ENCODE peak calls at places on chromosome 20, in four cellular contexts. V, A, C and X are unnamed samples.

GRCh38 chr20:6566821-6567220 is 200.7 kb upstream of the BMP2 start:
- DNase-seq in C (peak), A (no peak), V (peak), X (no peak)

GRCh38 chr20:35910254-35910653 is 44.0 kb downstream of the SCAND1 start:
- DNase-seq in V (no peak), C (no peak), A (no peak), X (no peak)

GRCh38 chr20:59933296-59933848 is at the start of gene SYCP2:
- DNase-seq in A (peak), C (no peak), V (peak), X (no peak)

GRCh38 chr20:34163316-34163715 is 51.3 kb upstream of the EIF2S2 start:
- DNase-seq in A (no peak), V (no peak), C (no peak), X (no peak)

GRCh38 chr20:57332105-57333089 is 2.8 kb downstream of the SPO11 start:
- DNase-seq in A (no peak), C (no peak), V (no peak), X (no peak)

GRCh38 chr20:41533537-41534136 is 84.5 kb downstream of the CHD6 start:
- DNase-seq in C (no peak), A (no peak), V (no peak), X (no peak)

GRCh38 chr20:41411458-41411857 is 44.8 kb upstream of the EMILIN3 start:
- DNase-seq in V (peak), C (no peak), A (no peak), X (no peak)

GRCh38 chr20:52496191-52496590 is 304.6 kb upstream of the ZFP64 start:
- DNase-seq in V (no peak), C (no peak), A (no peak), X (no peak)

GRCh38 chr20:24064092-24064491 is 75.5 kb upstream of the GGTLC1 start:
- DNase-seq in V (no peak), A (no peak), C (no peak), X (no peak)

GRCh38 chr20:45390931-45391330 is 12.8 kb upstream of the TP53TG5 start:
- DNase-seq in C (no peak), A (no peak), V (no peak), X (no peak)

GRCh38 chr20:50834599-50835005 is 39.7 kb downstream of the BCAS4 start:
- DNase-seq in A (no peak), C (peak), V (peak), X (no peak)

GRCh38 chr20:58891686-58892125 is 39.2 kb downstream of the GNAS start:
- DNase-seq in V (peak), A (no peak), C (no peak), X (no peak)

GRCh38 chr20:58514321-58515239 is 619 bp downstream of the APCDD1L start:
- DNase-seq in A (no peak), C (no peak), V (peak), X (no peak)

GRCh38 chr20:11894072-11894471 is 23.6 kb upstream of the BTBD3 start:
- DNase-seq in A (no peak), V (no peak), C (no peak), X (no peak)

GRCh38 chr20:5065489-5066383 is 54.0 kb downstream of the PCNA start:
- DNase-seq in A (no peak), C (peak), V (peak), X (no peak)

GRCh38 chr20:36886859-36887778 is 11.2 kb downstream of the TLDC2 start:
- DNase-seq in A (peak), V (peak), C (peak), X (peak)

GRCh38 chr20:59320850-59321631 is 20.6 kb downstream of the EDN3 start:
- DNase-seq in C (no peak), A (no peak), V (no peak), X (no peak)

GRCh38 chr20:6698056-6698455 is 69.4 kb upstream of the BMP2 start:
- DNase-seq in C (no peak), A (no peak), V (peak), X (no peak)

GRCh38 chr20:51487525-51488279 is 54.8 kb downstream of the NFATC2 start:
- DNase-seq in V (peak), C (peak), A (no peak), X (no peak)

GRCh38 chr20:58433759-58434158 is 44.7 kb downstream of the VAPB start:
- DNase-seq in A (no peak), V (peak), C (peak), X (no peak)

GRCh38 chr20:36173451-36173933 is 19.0 kb downstream of the EPB41L1 start:
- DNase-seq in C (no peak), A (no peak), V (peak), X (no peak)

GRCh38 chr20:58555078-58555765 is 40.0 kb upstream of the APCDD1L start:
- DNase-seq in A (no peak), C (peak), V (peak), X (no peak)

GRCh38 chr20:15419856-15420255 is 1082.4 kb upstream of the FLRT3 start:
- DNase-seq in C (no peak), A (no peak), V (no peak), X (no peak)

GRCh38 chr20:52083627-52084232 is 107.8 kb downstream of the ZFP64 start:
- DNase-seq in C (peak), A (peak), V (peak), X (no peak)

GRCh38 chr20:57658447-57659130 is 38.4 kb upstream of the ZBP1 start:
- DNase-seq in C (no peak), V (no peak), A (no peak), X (no peak)

GRCh38 chr20:51037499-51038110 is 14.7 kb upstream of the KCNG1 start:
- DNase-seq in V (no peak), C (no peak), A (no peak), X (no peak)

GRCh38 chr20:58875541-58876134 is 23.1 kb downstream of the GNAS start:
- DNase-seq in C (no peak), A (no peak), V (no peak), X (no peak)

GRCh38 chr20:20837574-20838021 is 125.2 kb upstream of the RALGAPA2 start:
- DNase-seq in V (peak), C (peak), A (no peak), X (no peak)

GRCh38 chr20:44748005-44748370 is 2.3 kb downstream of the KCNK15 start:
- DNase-seq in C (no peak), V (no peak), A (no peak), X (no peak)

GRCh38 chr20:39983655-39984054 is 705.4 kb downstream of the MAFB start:
- DNase-seq in A (no peak), C (no peak), V (no peak), X (no peak)

GRCh38 chr20:3092611-3093379 is 8.3 kb upstream of the AVP start:
- DNase-seq in A (peak), V (no peak), C (no peak), X (no peak)

GRCh38 chr20:5935384-5935783 is 14.9 kb downstream of the TRMT6 start:
- DNase-seq in V (no peak), C (no peak), A (no peak), X (no peak)

DNA sequence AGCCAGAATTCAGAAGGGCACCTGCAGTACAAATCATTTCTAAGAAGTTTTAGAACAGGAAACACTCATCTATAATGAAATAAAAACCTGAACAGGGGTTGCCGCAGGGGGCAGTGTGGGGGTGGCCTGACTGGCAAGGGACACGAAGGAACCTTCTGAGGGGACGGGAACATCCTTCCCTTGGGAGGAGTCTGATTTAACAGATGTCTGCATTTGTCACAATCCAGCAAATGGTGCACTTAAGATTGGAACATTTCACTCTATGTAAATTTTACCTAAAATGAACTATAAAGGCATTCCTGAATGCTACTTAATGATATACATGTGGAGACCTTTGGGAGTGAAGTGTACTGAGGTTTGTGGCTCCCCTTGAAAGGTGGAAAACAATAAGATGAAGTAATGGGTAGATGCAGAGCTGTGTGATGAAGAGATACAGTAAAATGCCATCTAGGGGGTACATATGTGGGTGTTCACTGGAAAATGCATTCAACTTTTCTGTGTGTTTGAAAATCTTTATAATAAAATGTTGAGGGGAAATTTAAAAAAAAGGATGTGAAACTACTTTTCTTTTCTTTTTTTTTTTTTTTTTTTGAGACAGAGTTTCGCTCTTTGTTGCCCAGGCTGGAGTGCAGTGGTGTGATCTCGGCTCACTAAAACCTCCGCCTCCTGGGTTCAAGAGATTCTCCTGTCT is 89.5 kb downstream of the SNX5 start:
- DNase-seq in A (no peak), V (no peak), C (no peak), X (no peak)
- TF ChIP-seq CTCF in A (no peak), V (peak), C (no peak), X (peak)

DNA sequence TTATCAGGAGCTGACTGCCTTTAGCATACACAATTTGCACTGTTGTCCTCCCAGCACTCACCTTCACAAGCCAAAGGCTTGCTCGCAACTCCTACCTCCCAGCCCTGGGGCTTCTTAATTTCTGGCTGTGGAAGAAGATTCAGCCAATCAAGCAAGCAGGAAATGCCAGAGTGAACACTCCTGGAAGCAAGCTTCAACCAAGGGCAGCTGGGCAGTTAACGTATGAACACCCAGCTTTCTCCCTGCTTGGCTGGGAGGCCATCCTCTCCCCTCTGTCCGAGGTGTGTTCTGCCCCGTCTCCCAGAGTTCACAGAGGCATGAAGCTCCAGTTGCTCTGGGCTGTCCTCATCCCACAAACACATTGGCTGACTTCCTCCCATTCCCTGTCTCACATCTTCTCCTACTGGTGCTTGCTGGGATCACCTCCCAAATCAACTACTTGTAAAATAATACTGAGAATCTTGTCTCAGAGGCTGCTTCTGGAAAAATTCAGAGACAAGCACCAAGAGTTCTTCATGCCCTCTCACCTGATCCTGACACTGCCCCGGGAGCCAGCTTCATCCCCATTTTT is 15.3 kb upstream of the SRSF6 start:
- DNase-seq in A (no peak), V (peak), C (no peak), X (no peak)
- TF ChIP-seq CTCF in A (no peak), V (peak), C (peak), X (no peak)

GRCh38 chr20:46893051-46893450 is 1.6 kb upstream of the EYA2 start:
- DNase-seq in V (no peak), C (no peak), A (no peak), X (no peak)

GRCh38 chr20:46893877-46894578 is 615 bp upstream of the EYA2 start:
- DNase-seq in C (no peak), A (no peak), V (no peak), X (no peak)

GRCh38 chr20:46894579-46894958 is at the start of gene EYA2:
- DNase-seq in V (no peak), A (no peak), C (no peak), X (no peak)

GRCh38 chr20:46895906-46896242 is 1.2 kb downstream of the EYA2 start:
- DNase-seq in A (no peak), V (no peak), C (no peak), X (no peak)

DNA sequence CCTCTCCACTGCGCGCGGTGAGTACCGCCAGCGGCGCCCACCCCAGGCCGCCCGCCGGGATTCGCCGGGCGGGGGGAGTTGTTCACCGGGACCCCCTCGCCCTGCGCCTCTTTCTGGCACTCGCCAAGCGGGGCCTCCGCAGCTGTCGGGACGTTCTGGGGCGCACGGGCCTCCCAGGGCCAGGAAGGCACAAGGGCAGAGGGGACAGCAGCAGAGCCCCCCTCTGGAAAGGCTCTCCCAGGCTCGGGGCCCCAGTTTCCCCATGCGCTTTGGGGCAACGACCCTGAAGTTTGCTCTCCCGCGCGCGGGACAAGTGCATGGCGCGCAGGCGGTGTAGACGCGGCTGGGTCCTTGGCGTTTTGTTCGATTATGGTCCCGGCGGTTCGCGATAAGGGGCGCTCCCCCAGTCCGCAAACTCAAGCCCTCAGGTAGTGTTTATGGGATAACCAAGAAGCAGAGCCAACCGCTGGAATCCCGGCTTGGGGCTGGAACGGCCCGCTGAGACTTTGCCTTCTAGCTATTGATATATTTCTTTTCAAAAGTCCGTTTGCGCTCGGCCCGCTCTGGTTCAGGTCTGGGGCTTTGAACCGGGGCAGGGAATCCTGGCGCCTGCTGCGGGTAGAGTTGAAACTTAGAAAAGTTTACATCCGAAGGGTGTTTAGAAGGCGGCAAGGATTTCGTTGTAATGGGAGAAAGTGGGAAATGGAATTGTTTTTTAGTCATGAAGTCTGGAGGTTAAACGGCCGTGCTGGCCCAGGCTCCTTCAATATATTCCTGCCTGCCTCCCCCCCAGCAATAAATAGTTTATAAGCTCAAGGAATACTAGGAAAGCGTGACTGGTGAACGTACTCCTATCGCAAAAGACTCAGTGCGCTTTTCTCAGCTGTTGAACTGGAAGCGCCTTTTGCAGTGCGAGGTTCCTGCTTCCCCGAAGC is 595 bp downstream of the EYA2 start:
- DNase-seq in V (peak), C (no peak), A (no peak), X (no peak)
- TF ChIP-seq CTCF in V (no peak), C (no peak), A (no peak), X (no peak)

DNA sequence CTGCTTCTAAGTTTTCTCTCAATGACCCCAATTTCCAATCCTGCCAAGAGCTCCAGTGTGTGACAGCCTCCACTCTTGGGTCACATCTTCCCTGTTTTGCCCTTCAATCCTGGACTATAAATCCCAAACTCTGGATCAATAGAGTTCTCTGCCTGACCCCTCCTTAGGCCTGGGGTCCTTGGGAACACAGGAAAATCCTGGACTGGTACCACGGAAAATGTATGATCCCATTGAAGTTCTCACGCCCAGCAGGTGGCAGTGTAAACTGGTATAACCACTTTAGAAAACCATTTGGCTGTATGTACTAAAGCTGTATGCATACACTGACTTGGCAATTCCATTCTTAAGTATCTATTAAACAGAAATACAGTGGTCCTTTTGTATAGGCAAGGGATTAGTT is 98.0 kb downstream of the SNAP25 start:
- DNase-seq in C (no peak), A (no peak), V (no peak), X (no peak)
- TF ChIP-seq CTCF in C (peak), A (no peak), V (peak), X (no peak)

GRCh38 chr20:62413896-62414481 is 6.9 kb upstream of the CABLES2 start:
- DNase-seq in V (no peak), A (no peak), C (no peak), X (no peak)
- TF ChIP-seq CTCF in V (no peak), A (no peak), C (no peak), X (peak)

GRCh38 chr20:49115565-49115964 is 69.5 kb downstream of the CSE1L start:
- DNase-seq in C (peak), A (no peak), V (peak), X (no peak)
- TF ChIP-seq CTCF in C (peak), A (no peak), V (peak), X (no peak)

DNA sequence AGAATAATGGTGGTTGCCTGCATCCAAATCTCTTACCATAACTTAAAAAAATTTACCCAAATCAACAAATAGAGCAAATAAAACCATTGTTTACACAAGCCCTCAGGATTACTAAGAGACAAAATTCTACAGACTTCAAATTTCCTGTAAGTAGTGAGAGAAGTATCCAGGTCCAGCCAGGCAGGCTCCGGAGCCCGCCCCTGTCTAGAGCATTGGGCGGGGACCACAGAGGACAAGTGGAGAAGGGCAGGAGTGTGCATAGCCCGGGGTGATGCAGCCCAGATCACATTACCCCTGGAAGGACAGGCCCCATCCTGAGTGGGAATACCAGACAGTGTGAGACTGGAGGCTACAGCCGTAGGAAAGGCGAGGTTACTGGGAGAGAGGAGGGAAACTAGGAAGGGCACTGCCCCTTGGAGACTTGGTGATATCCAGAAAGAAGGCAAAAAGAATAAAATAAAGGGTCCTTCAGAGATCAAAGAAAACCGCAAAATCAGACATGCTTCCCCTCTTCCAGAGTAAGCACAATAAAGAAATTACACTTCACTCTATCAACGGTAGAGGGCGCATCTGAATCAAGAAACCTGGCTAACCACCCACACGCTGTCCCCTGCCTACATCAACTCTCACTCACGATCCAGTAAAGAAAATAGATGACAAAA is 26.6 kb downstream of the RIN2 start:
- DNase-seq in A (no peak), C (peak), V (peak), X (peak)
- TF ChIP-seq CTCF in A (no peak), C (peak), V (peak), X (peak)

GRCh38 chr20:17641520-17641964 is 40.5 kb downstream of the RRBP1 start:
- DNase-seq in C (no peak), V (no peak), A (no peak), X (no peak)
- TF ChIP-seq CTCF in C (no peak), V (no peak), A (no peak), X (no peak)